ENCODE peak calls at places on chromosome 4, in eight cellular contexts. B, W, C, A, N, R, V and O are unnamed samples. For H3K4me1, the result is how much of the 10 kb centered on the place peaks cover.

GRCh38 chr4:60868232-60868960 is 331.7 kb upstream of the ADGRL3 start:
- DNase-seq in W (no peak), C (no peak), B (no peak), A (no peak), R (no peak), V (no peak), N (no peak), O (no peak)

GRCh38 chr4:16588651-16589050 is 309.8 kb downstream of the LDB2 start:
- DNase-seq in A (no peak), W (no peak), B (no peak), R (no peak), N (no peak), C (no peak), V (no peak), O (no peak)

GRCh38 chr4:106898621-106899230 is 137.4 kb downstream of the DKK2 start:
- DNase-seq in W (peak), V (peak), B (no peak), N (no peak), R (peak), C (no peak), A (peak), O (no peak)

GRCh38 chr4:170978990-170979389 is 834.2 kb upstream of the GALNTL6 start:
- DNase-seq in A (no peak), W (no peak), V (no peak), R (no peak), B (no peak), C (no peak), N (no peak), O (no peak)

GRCh38 chr4:183905081-183905592 is at the start of gene STOX2:
- DNase-seq in C (no peak), V (peak), N (peak), W (peak), B (peak), R (peak), A (no peak), O (no peak)

GRCh38 chr4:183449193-183449888 is 4.9 kb downstream of the CDKN2AIP start:
- DNase-seq in C (no peak), W (no peak), B (no peak), A (no peak), V (no peak), R (no peak), N (no peak), O (no peak)

GRCh38 chr4:100695039-100695654 is 177.3 kb upstream of the EMCN start:
- DNase-seq in W (peak), B (no peak), A (no peak), R (no peak), C (no peak), N (no peak), V (no peak), O (no peak)

GRCh38 chr4:78693777-78694456 is 82.2 kb upstream of the BMP2K start:
- DNase-seq in B (no peak), N (no peak), A (no peak), W (no peak), R (no peak), C (no peak), V (no peak), O (no peak)

GRCh38 chr4:54683616-54684346 is 26.0 kb downstream of the KIT start:
- DNase-seq in V (no peak), R (no peak), B (no peak), A (peak), N (no peak), C (peak), W (peak), O (no peak)

GRCh38 chr4:123616970-123617392 is 220.4 kb downstream of the SPRY1 start:
- DNase-seq in W (peak), N (peak), C (peak), V (peak), A (peak), R (peak), B (peak), O (peak)

DNA sequence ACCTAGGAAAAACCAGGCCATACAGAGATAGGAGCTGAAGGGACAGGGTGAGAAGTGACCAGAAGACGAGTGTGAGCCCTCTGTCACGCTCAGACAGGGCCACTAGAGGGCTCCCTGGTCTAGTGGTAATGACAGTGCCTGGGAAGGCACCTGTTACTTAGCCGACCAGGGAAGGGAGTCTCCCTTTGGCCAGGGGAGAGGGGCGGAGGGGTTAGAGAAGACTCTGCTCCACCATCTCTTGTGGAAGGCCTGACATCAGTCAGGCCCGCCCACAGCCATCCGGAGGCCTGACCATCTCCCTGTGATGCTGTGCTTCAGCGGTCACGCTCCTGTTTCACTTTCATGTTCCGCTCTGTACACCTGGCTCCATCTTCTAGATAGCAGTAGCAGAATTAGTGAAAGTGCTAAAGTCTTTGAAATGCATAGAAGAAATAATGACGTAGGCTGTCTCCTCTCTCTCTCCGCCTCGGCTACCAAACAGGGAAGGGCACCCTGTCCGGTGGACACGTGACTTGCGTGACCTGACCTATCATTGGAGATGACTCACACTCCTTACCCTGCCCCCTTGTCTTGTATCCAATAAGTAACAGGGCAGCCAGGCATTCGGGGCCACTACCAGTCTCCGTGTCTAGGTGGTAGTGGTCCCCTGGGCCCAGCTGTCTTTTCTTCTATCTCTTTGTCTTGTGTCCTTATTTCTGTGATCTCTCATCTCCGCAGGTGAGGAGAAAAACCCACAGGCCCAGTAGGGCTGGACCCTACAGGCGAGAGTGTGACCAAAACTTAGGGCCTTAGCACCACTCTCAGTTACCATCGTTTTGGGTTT is 26.7 kb downstream of the HTT-AS start:
- DNase-seq in R (peak), W (peak), B (peak), A (peak), C (peak), V (peak), N (peak), O (peak)
- H3K4me3 ChIP-seq in R (no peak), W (no peak), B (peak), A (peak), C (peak), V (peak), N (peak), O (peak)

GRCh38 chr4:2795558-2796260 is 2.8 kb downstream of the SH3BP2 start:
- DNase-seq in N (peak), V (peak), C (no peak), R (peak), W (no peak), A (no peak), B (no peak), O (no peak)

GRCh38 chr4:2794707-2795557 is 2.0 kb downstream of the SH3BP2 start:
- DNase-seq in N (peak), V (peak), C (no peak), B (peak), W (peak), R (no peak), A (no peak), O (no peak)

GRCh38 chr4:2797188-2797544 is 4.3 kb downstream of the SH3BP2 start:
- DNase-seq in A (no peak), N (no peak), B (no peak), V (no peak), C (no peak), W (no peak), R (peak), O (no peak)

GRCh38 chr4:2797545-2798305 is 4.8 kb downstream of the SH3BP2 start:
- DNase-seq in A (no peak), N (peak), W (no peak), V (no peak), B (no peak), R (peak), C (no peak), O (peak)

GRCh38 chr4:2796261-2797187 is 3.6 kb downstream of the SH3BP2 start:
- DNase-seq in R (peak), W (peak), V (peak), C (no peak), A (no peak), B (no peak), N (peak), O (peak)
- H3K4me1 ChIP-seq in R (half or more), W (half or more), V (half or more), C (half or more), A (under half), B (half or more), N (half or more), O (half or more)

DNA sequence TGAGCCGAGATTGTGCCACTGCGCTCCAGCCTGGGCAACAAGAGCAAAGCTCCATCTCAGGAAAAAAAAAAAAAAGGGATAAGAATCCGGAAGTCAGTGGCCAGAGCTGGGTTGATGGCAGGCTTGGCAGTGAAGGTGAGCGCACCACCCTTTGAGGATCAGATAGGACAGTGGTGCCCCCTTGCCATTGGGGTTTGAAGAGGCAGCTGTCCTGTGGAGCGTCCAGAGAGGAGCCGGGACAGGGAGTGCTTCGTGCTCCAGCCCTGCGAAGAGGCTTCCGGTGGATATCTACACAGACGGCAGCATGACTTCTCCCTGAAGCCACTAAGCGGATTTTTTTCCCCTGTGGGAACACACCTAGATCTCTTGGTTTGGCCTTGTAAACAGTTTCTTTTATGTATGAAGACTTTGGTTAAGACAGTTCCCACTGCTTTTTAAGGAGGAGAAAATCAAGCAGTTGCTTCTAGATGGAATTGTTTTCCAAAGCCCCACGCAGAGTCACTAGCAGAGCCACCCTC is 6.5 kb downstream of the TBC1D14 start:
- DNase-seq in N (no peak), W (no peak), R (no peak), C (no peak), A (no peak), V (peak), B (no peak), O (no peak)
- H3K4me3 ChIP-seq in N (no peak), W (no peak), R (no peak), C (no peak), A (no peak), V (no peak), B (no peak), O (no peak)

GRCh38 chr4:7247521-7247920 is 55.2 kb downstream of the SORCS2 start:
- DNase-seq in C (no peak), R (no peak), B (no peak), V (no peak), A (no peak), W (no peak), N (no peak), O (no peak)
- H3K4me1 ChIP-seq in C (under half), R (under half), B (under half), V (under half), A (under half), W (under half), N (under half), O (under half)

GRCh38 chr4:83108101-83108861 is 6.2 kb downstream of the PLAC8 start:
- DNase-seq in N (no peak), R (no peak), W (no peak), B (no peak), V (peak), A (no peak), C (peak), O (peak)
- H3K4me3 ChIP-seq in N (no peak), R (no peak), W (no peak), B (no peak), V (no peak), A (no peak), C (peak), O (peak)

GRCh38 chr4:139214039-139214534 is 37.1 kb upstream of the ELF2 start:
- DNase-seq in B (peak), V (peak), N (peak), A (peak), R (no peak), C (no peak), W (no peak), O (no peak)

GRCh38 chr4:139222215-139222614 is 45.2 kb upstream of the ELF2 start:
- DNase-seq in B (no peak), R (no peak), W (no peak), A (no peak), V (no peak), C (no peak), N (no peak), O (no peak)

GRCh38 chr4:139223682-139224317 is 46.8 kb upstream of the ELF2 start:
- DNase-seq in A (no peak), V (no peak), W (peak), N (no peak), R (no peak), B (peak), C (no peak), O (no peak)

DNA sequence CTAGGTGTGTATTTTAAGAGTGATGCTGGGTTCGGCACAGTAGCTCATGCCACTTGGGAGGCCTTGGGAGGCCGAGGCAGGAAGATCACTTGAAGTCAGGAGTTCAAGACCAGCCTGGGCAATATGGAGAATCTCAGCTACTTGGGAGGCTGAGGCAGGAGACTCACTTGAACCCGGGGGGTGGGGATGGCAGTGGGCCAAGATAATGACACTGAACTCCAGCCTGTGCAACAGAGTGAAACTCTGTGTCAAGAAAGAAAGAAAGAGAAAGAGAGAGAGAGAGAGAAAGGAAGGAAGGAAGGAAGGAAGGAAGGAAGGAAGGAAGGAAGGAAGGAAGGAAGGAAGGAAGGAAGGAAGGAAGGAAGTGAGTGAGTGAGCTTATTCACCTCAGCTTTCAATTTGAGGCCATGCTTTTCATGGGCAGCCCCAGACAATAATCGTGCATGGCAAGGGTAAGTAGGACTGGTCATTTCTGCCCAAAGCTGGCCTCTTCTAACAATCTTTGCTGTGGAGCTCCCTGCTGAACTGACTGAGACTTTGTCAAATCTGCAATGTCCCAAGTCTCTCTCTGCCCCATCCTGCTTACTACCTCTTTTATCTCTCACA is 42.5 kb upstream of the ELF2 start:
- DNase-seq in V (no peak), A (no peak), B (no peak), W (no peak), R (no peak), C (no peak), N (no peak), O (no peak)
- H3K4me1 ChIP-seq in V (under half), A (under half), B (under half), W (under half), R (under half), C (under half), N (under half), O (under half)

DNA sequence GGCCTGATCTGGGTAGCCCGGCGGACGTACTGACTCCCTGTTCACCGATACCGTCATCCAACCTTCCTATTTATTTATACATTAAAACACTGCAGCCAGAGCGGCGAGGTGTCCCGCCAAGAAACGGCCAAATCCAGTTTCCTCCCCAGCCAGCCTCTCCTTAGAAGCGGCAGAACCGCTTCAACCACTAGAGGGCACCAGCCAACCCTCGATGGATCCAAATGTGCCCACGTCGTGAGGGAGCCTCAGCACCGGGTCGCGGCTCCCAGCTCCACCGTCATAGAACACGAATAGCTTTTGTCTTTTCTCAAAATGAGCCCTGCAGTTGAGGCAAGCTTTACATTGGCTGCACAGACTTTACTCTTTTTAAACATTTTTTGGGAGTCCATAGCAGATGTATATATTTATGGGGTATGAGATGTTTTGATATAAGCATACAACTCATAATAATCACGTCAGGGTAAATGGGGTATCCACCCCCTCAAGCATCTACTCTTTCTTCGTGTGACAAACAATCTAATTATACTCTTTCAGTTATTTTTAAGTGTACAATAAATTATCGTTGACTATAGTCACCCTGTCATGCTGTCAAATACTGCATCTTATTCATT is 13.0 kb upstream of the HELT start:
- DNase-seq in N (peak), C (peak), R (peak), B (peak), W (peak), V (peak), A (peak), O (peak)
- H3K4me3 ChIP-seq in N (no peak), C (no peak), R (peak), B (peak), W (no peak), V (peak), A (peak), O (no peak)